ENCODE peak calls at places on chromosomes 16 and 17, in five cellular contexts. T, D, V, Q and K are unnamed samples.

GRCh38 chr16:72312862-72313261 is 140.9 kb upstream of the PMFBP1 start:
- DNase-seq in T (no peak), D (no peak), V (no peak), Q (peak; percentile 8), K (no peak)

GRCh38 chr16:1407749-1408148 is 6.8 kb downstream of the UNKL start:
- DNase-seq in T (no peak), D (no peak), V (no peak), Q (peak; percentile 43), K (peak; percentile 70)

GRCh38 chr17:17750881-17751280 is 69.6 kb downstream of the RAI1 start:
- DNase-seq in T (no peak), D (no peak), V (no peak), Q (no peak), K (no peak)

GRCh38 chr16:23504076-23504452 is 6.2 kb downstream of the GGA2 start:
- DNase-seq in T (no peak), D (no peak), V (peak; percentile 54), Q (peak; percentile 89), K (peak; percentile 75)

GRCh38 chr17:40474419-40475002 is 26.9 kb downstream of the TNS4 start:
- DNase-seq in T (no peak), D (no peak), V (no peak), Q (no peak), K (no peak)

GRCh38 chr16:25914357-25914962 is 222.7 kb downstream of the HS3ST4 start:
- DNase-seq in T (no peak), D (no peak), V (no peak), Q (no peak), K (no peak)

GRCh38 chr16:4500283-4500682 is 24.1 kb downstream of the HMOX2 start:
- DNase-seq in T (peak; percentile 27), D (no peak), V (no peak), Q (peak; percentile 89), K (no peak)

GRCh38 chr17:78793968-78794367 is 11.9 kb upstream of the CYTH1 start:
- DNase-seq in T (no peak), D (no peak), V (no peak), Q (no peak), K (no peak)

GRCh38 chr16:25747160-25747758 is 55.5 kb downstream of the HS3ST4 start:
- DNase-seq in T (no peak), D (no peak), V (no peak), Q (peak; percentile 1), K (no peak)

GRCh38 chr17:36937961-36938565 is 788 bp downstream of the LHX1 start:
- DNase-seq in T (no peak), D (no peak), V (no peak), Q (peak; percentile 24), K (no peak)
- H3K4me3 ChIP-seq in T (no peak overlapping the region), D (no peak overlapping the region), V (peak overlapping the region; percentile 23), Q (no peak overlapping the region), K (peak overlapping the region; percentile 43)

DNA sequence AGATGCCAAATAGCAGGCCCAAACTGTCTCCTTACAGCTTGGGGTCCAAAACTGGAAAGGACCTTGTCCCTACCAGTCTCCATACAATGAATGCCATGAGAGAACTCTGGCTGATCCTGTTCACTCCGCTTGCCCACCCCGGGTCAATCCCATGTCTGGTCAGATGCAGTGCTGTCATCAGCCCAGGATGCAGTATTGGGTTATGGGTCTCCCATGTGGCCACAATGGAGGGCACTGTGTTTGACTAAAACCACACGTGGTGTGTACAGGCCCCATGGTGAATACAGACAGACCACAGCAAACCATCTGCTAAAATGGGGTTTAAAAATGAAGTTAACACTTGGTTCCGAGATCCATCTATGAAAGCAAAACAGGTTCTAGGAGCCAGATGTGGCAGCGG is 20.4 kb downstream of the TRIM16 start:
- DNase-seq in T (no peak), D (no peak), V (no peak), Q (no peak), K (no peak)
- H3K4me3 ChIP-seq in T (no peak overlapping the region), D (no peak overlapping the region), V (no peak overlapping the region), Q (no peak overlapping the region), K (no peak overlapping the region)

GRCh38 chr16:12804395-12804794 is 708 bp upstream of the CPPED1 start:
- DNase-seq in T (no peak), D (no peak), V (no peak), Q (no peak), K (no peak)
- H3K4me3 ChIP-seq in T (peak overlapping the region; percentile 93), D (no peak overlapping the region), V (peak overlapping the region; percentile 75), Q (peak overlapping the region; percentile 33), K (peak overlapping the region; percentile 75)

DNA sequence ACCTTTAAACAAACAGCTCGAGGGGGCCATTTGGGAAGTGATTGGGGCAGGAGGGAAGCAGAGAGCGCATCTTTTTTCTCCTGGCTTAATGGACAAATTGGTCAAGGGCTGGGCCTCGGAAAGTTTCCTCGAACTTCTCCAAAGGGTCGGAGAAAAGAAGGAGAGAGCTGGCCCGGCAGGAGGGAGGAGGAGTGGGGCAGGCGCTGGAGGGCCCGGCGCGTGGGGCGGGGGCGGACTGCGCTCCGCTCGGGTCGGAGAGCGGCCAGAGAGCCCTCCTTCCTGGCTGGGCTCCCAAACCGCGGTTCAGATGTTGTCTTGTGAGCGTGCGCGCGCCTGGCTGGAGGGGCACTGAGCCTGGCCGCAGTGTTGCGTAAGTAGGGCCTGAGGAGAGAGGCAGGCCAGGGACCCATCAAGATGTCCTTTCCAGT is 1.2 kb downstream of the MMP2 start:
- DNase-seq in T (no peak), D (peak; percentile 64), V (peak; percentile 93), Q (peak; percentile 96), K (peak; percentile 90)
- H3K4me3 ChIP-seq in T (no peak overlapping the region), D (peak overlapping the region; percentile 35), V (peak overlapping the region; percentile 59), Q (peak overlapping the region; percentile 99), K (peak overlapping the region; percentile 65)

GRCh38 chr17:77444653-77445029 is 303.9 kb downstream of the SEC14L1 start:
- DNase-seq in T (no peak), D (no peak), V (no peak), Q (peak; percentile 71), K (no peak)

GRCh38 chr17:77441130-77441920 is 300.6 kb downstream of the SEC14L1 start:
- DNase-seq in T (no peak), D (no peak), V (no peak), Q (no peak), K (no peak)

GRCh38 chr17:77445030-77445907 is 304.5 kb downstream of the SEC14L1 start:
- DNase-seq in T (no peak), D (no peak), V (peak; percentile 60), Q (peak; percentile 93), K (peak; percentile 61)

GRCh38 chr17:77443743-77444260 is 303.0 kb downstream of the SEC14L1 start:
- DNase-seq in T (no peak), D (no peak), V (no peak), Q (no peak), K (no peak)

GRCh38 chr17:77442976-77443742 is 302.4 kb downstream of the SEC14L1 start:
- DNase-seq in T (no peak), D (no peak), V (no peak), Q (peak; percentile 30), K (no peak)
- H3K4me3 ChIP-seq in T (no peak overlapping the region), D (no peak overlapping the region), V (no peak overlapping the region), Q (no peak overlapping the region), K (no peak overlapping the region)